ENCODE peak calls at places on chromosomes 4 and X, in seven cellular contexts. P, Z, D, J, T, R and U are unnamed samples.

GRCh38 chr4:43296946-43297528 is 404.5 kb downstream of the GRXCR1 start:
- DNase-seq in P (no peak), Z (no peak), D (no peak), J (no peak), T (no peak), R (no peak), U (no peak)

GRCh38 chr4:83568057-83568456 is 32.1 kb downstream of the GPAT3 start:
- DNase-seq in P (no peak), Z (no peak), D (no peak), J (no peak), T (no peak), R (no peak), U (no peak)

GRCh38 chr4:38119663-38120374 is 159.6 kb downstream of the PTTG2 start:
- DNase-seq in P (peak; percentile 80), Z (peak; percentile 1), D (no peak), J (peak; percentile 89), T (no peak), R (no peak), U (no peak)

GRCh38 chrX:7446815-7447214 is 298.9 kb upstream of the PUDP start:
- DNase-seq in P (no peak), Z (no peak), D (no peak), J (no peak), T (no peak), R (no peak), U (no peak)

GRCh38 chrX:41732260-41732659 is 8.3 kb downstream of the GPR82 start:
- DNase-seq in P (no peak), Z (no peak), D (no peak), J (no peak), T (no peak), R (no peak), U (no peak)

GRCh38 chr4:1200425-1201035 is 28.1 kb upstream of the SPON2 start:
- DNase-seq in P (peak; percentile 95), Z (no peak), D (peak; percentile 14), J (peak; percentile 66), T (peak; percentile 33), R (no peak), U (peak; percentile 69)

GRCh38 chrX:131827935-131828334 is 195.2 kb upstream of the STK26 start:
- DNase-seq in P (no peak), Z (peak; percentile 52), D (no peak), J (no peak), T (peak; percentile 46), R (no peak), U (no peak)

GRCh38 chrX:45320191-45320590 is 119.5 kb upstream of the DIPK2B start:
- DNase-seq in P (no peak), Z (no peak), D (no peak), J (no peak), T (no peak), R (no peak), U (no peak)

GRCh38 chr4:99856166-99856565 is 38.1 kb downstream of the LAMTOR3 start:
- DNase-seq in P (peak; percentile 22), Z (no peak), D (no peak), J (peak; percentile 39), T (no peak), R (no peak), U (no peak)

GRCh38 chr4:77152421-77152820 is 4.6 kb upstream of the CCNG2 start:
- DNase-seq in P (no peak), Z (peak; percentile 87), D (no peak), J (no peak), T (no peak), R (no peak), U (no peak)

GRCh38 chr4:95537967-95538485 is 10.7 kb downstream of the UNC5C start:
- DNase-seq in P (no peak), Z (no peak), D (no peak), J (no peak), T (no peak), R (no peak), U (no peak)

GRCh38 chrX:96979766-96980165 is 96.1 kb downstream of the RPA4 start:
- DNase-seq in P (no peak), Z (no peak), D (no peak), J (no peak), T (no peak), R (no peak), U (no peak)

GRCh38 chrX:123138473-123138872 is 45.6 kb upstream of the GRIA3 start:
- DNase-seq in P (peak; percentile 37), Z (no peak), D (no peak), J (no peak), T (no peak), R (no peak), U (no peak)

GRCh38 chrX:130878350-130879341 is 24.4 kb downstream of the ENOX2 start:
- DNase-seq in P (peak; percentile 52), Z (peak; percentile 64), D (no peak), J (peak; percentile 81), T (no peak), R (no peak), U (no peak)

GRCh38 chrX:53442322-53442631 is 8.1 kb upstream of the HSD17B10 start:
- DNase-seq in P (no peak), Z (no peak), D (no peak), J (no peak), T (no peak), R (no peak), U (no peak)

GRCh38 chr4:52836653-52837052 is 25.5 kb upstream of the RASL11B start:
- DNase-seq in P (peak; percentile 55), Z (no peak), D (no peak), J (no peak), T (no peak), R (no peak), U (no peak)

GRCh38 chr4:18012115-18012806 is 9.3 kb downstream of the LCORL start:
- DNase-seq in P (no peak), Z (no peak), D (no peak), J (no peak), T (no peak), R (no peak), U (no peak)

GRCh38 chr4:92304636-92305035 is 870 bp downstream of the GRID2 start:
- DNase-seq in P (peak; percentile 6), Z (no peak), D (no peak), J (no peak), T (no peak), R (no peak), U (no peak)

GRCh38 chr4:39636786-39637185 is 1.9 kb downstream of the SMIM14 start:
- DNase-seq in P (no peak), Z (no peak), D (no peak), J (no peak), T (peak; percentile 34), R (no peak), U (no peak)

GRCh38 chr4:80592950-80593349 is 257.4 kb downstream of the CFAP299 start:
- DNase-seq in P (no peak), Z (no peak), D (no peak), J (no peak), T (no peak), R (no peak), U (no peak)

GRCh38 chrX:133258481-133258880 is 40.3 kb upstream of the TFDP3 start:
- DNase-seq in P (no peak), Z (no peak), D (no peak), J (no peak), T (no peak), R (no peak), U (no peak)

GRCh38 chr4:100356172-100356571 is 161.7 kb downstream of the EMCN start:
- DNase-seq in P (no peak), Z (peak; percentile 13), D (no peak), J (no peak), T (no peak), R (no peak), U (no peak)

GRCh38 chr4:67565284-67565683 is 6.8 kb downstream of the STAP1 start:
- DNase-seq in P (peak; percentile 33), Z (no peak), D (no peak), J (no peak), T (no peak), R (no peak), U (no peak)

GRCh38 chr4:46937493-46937892 is 28.4 kb upstream of the COX7B2 start:
- DNase-seq in P (no peak), Z (peak; percentile 2), D (no peak), J (no peak), T (no peak), R (no peak), U (no peak)

GRCh38 chr4:54099287-54099958 is 540 bp upstream of the GSX2 start:
- DNase-seq in P (no peak), Z (no peak), D (no peak), J (no peak), T (no peak), R (no peak), U (no peak)

GRCh38 chrX:63686878-63687714 is 97.9 kb downstream of the ARHGEF9 start:
- DNase-seq in P (peak; percentile 55), Z (peak; percentile 46), D (no peak), J (peak; percentile 45), T (peak; percentile 20), R (no peak), U (no peak)

GRCh38 chr4:113446019-113446418 is 315.5 kb downstream of the CAMK2D start:
- DNase-seq in P (no peak), Z (no peak), D (no peak), J (peak; percentile 87), T (no peak), R (no peak), U (no peak)

GRCh38 chrX:30751497-30751896 is 98.3 kb downstream of the GK start:
- DNase-seq in P (no peak), Z (no peak), D (no peak), J (no peak), T (no peak), R (no peak), U (no peak)

GRCh38 chrX:109826954-109827708 is 94.1 kb upstream of the ACSL4 start:
- DNase-seq in P (peak; percentile 60), Z (peak; percentile 7), D (no peak), J (peak; percentile 51), T (no peak), R (no peak), U (no peak)

GRCh38 chr4:150628073-150628472 is 46.1 kb downstream of the MAB21L2 start:
- DNase-seq in P (no peak), Z (no peak), D (no peak), J (no peak), T (no peak), R (no peak), U (no peak)

GRCh38 chr4:7815981-7816380 is 123.7 kb downstream of the AFAP1 start:
- DNase-seq in P (no peak), Z (no peak), D (no peak), J (no peak), T (no peak), R (no peak), U (no peak)

GRCh38 chr4:3040447-3041191 is 33.7 kb downstream of the HTT-AS start:
- DNase-seq in P (no peak), Z (no peak), D (no peak), J (no peak), T (no peak), R (no peak), U (no peak)